ENCODE peak calls at places on chromosomes 6 and 20, in eight cellular contexts. One of them, this sample, is unnamed.

GRCh38 chr6:54291146-54291545 is 17.1 kb upstream of the TINAG start:
- DNase-seq in cardiac muscle cell: no peak
- DNase-seq in WERI-Rb-1: no peak
- DNase-seq in left ventricle myocardium inferior: no peak
- DNase-seq in psoas muscle: no peak
- DNase-seq in nephron progenitor cell: no peak
- DNase-seq in progenitor cell of endocrine pancreas: no peak
- DNase-seq in fibroblast of the aortic adventitia: peak
- DNase-seq in this sample: no peak

GRCh38 chr6:52243282-52243893 is 912 bp downstream of the IL17F start:
- DNase-seq in left ventricle myocardium inferior: no peak
- DNase-seq in psoas muscle: no peak
- DNase-seq in WERI-Rb-1: no peak
- DNase-seq in fibroblast of the aortic adventitia: peak
- DNase-seq in progenitor cell of endocrine pancreas: no peak
- DNase-seq in nephron progenitor cell: no peak
- DNase-seq in cardiac muscle cell: no peak
- DNase-seq in this sample: no peak

GRCh38 chr20:46399401-46399800 is 7.0 kb downstream of the ELMO2 start:
- DNase-seq in cardiac muscle cell: no peak
- DNase-seq in progenitor cell of endocrine pancreas: no peak
- DNase-seq in nephron progenitor cell: no peak
- DNase-seq in left ventricle myocardium inferior: no peak
- DNase-seq in fibroblast of the aortic adventitia: no peak
- DNase-seq in WERI-Rb-1: no peak
- DNase-seq in psoas muscle: no peak
- DNase-seq in this sample: no peak

GRCh38 chr20:50026746-50027575 is 44.2 kb downstream of the SNAI1 start:
- DNase-seq in left ventricle myocardium inferior: no peak
- DNase-seq in WERI-Rb-1: no peak
- DNase-seq in nephron progenitor cell: no peak
- DNase-seq in fibroblast of the aortic adventitia: peak
- DNase-seq in progenitor cell of endocrine pancreas: no peak
- DNase-seq in psoas muscle: no peak
- DNase-seq in cardiac muscle cell: no peak
- DNase-seq in this sample: no peak

GRCh38 chr6:134093007-134093573 is 40.7 kb upstream of the SLC2A12 start:
- DNase-seq in WERI-Rb-1: no peak
- DNase-seq in psoas muscle: no peak
- DNase-seq in left ventricle myocardium inferior: no peak
- DNase-seq in cardiac muscle cell: no peak
- DNase-seq in nephron progenitor cell: no peak
- DNase-seq in fibroblast of the aortic adventitia: no peak
- DNase-seq in progenitor cell of endocrine pancreas: no peak
- DNase-seq in this sample: no peak

GRCh38 chr6:149563203-149563927 is 2.8 kb upstream of the GINM1 start:
- DNase-seq in psoas muscle: no peak
- DNase-seq in nephron progenitor cell: no peak
- DNase-seq in WERI-Rb-1: no peak
- DNase-seq in fibroblast of the aortic adventitia: peak
- DNase-seq in left ventricle myocardium inferior: no peak
- DNase-seq in progenitor cell of endocrine pancreas: no peak
- DNase-seq in cardiac muscle cell: no peak
- DNase-seq in this sample: no peak

GRCh38 chr6:159110013-159110412 is 59.2 kb upstream of the FNDC1 start:
- DNase-seq in WERI-Rb-1: peak
- DNase-seq in nephron progenitor cell: peak
- DNase-seq in psoas muscle: no peak
- DNase-seq in progenitor cell of endocrine pancreas: no peak
- DNase-seq in left ventricle myocardium inferior: no peak
- DNase-seq in fibroblast of the aortic adventitia: peak
- DNase-seq in cardiac muscle cell: peak
- DNase-seq in this sample: peak

GRCh38 chr20:49676581-49677291 is 36.9 kb downstream of the B4GALT5 start:
- DNase-seq in left ventricle myocardium inferior: no peak
- DNase-seq in psoas muscle: no peak
- DNase-seq in progenitor cell of endocrine pancreas: no peak
- DNase-seq in WERI-Rb-1: no peak
- DNase-seq in nephron progenitor cell: no peak
- DNase-seq in cardiac muscle cell: no peak
- DNase-seq in fibroblast of the aortic adventitia: peak
- DNase-seq in this sample: no peak

GRCh38 chr6:80607814-80608391 is 501.4 kb downstream of the BCKDHB start:
- DNase-seq in nephron progenitor cell: no peak
- DNase-seq in cardiac muscle cell: no peak
- DNase-seq in WERI-Rb-1: no peak
- DNase-seq in psoas muscle: no peak
- DNase-seq in fibroblast of the aortic adventitia: peak
- DNase-seq in left ventricle myocardium inferior: no peak
- DNase-seq in progenitor cell of endocrine pancreas: no peak
- DNase-seq in this sample: no peak

GRCh38 chr6:142416179-142416578 is 114.4 kb downstream of the ADGRG6 start:
- DNase-seq in cardiac muscle cell: no peak
- DNase-seq in fibroblast of the aortic adventitia: peak
- DNase-seq in progenitor cell of endocrine pancreas: no peak
- DNase-seq in left ventricle myocardium inferior: no peak
- DNase-seq in nephron progenitor cell: no peak
- DNase-seq in psoas muscle: no peak
- DNase-seq in WERI-Rb-1: no peak
- DNase-seq in this sample: no peak

GRCh38 chr6:106051241-106051640 is 34.9 kb upstream of the PRDM1 start:
- DNase-seq in cardiac muscle cell: no peak
- DNase-seq in fibroblast of the aortic adventitia: no peak
- DNase-seq in WERI-Rb-1: no peak
- DNase-seq in left ventricle myocardium inferior: no peak
- DNase-seq in psoas muscle: no peak
- DNase-seq in nephron progenitor cell: peak
- DNase-seq in progenitor cell of endocrine pancreas: no peak
- DNase-seq in this sample: no peak

GRCh38 chr20:15440249-15440820 is 1102.9 kb upstream of the FLRT3 start:
- DNase-seq in left ventricle myocardium inferior: no peak
- DNase-seq in fibroblast of the aortic adventitia: no peak
- DNase-seq in psoas muscle: no peak
- DNase-seq in progenitor cell of endocrine pancreas: no peak
- DNase-seq in WERI-Rb-1: no peak
- DNase-seq in cardiac muscle cell: no peak
- DNase-seq in nephron progenitor cell: no peak
- DNase-seq in this sample: no peak

GRCh38 chr6:115891111-115891669 is 169.5 kb downstream of the FRK start:
- DNase-seq in psoas muscle: no peak
- DNase-seq in cardiac muscle cell: no peak
- DNase-seq in fibroblast of the aortic adventitia: no peak
- DNase-seq in left ventricle myocardium inferior: no peak
- DNase-seq in progenitor cell of endocrine pancreas: no peak
- DNase-seq in nephron progenitor cell: no peak
- DNase-seq in WERI-Rb-1: no peak
- DNase-seq in this sample: no peak

DNA sequence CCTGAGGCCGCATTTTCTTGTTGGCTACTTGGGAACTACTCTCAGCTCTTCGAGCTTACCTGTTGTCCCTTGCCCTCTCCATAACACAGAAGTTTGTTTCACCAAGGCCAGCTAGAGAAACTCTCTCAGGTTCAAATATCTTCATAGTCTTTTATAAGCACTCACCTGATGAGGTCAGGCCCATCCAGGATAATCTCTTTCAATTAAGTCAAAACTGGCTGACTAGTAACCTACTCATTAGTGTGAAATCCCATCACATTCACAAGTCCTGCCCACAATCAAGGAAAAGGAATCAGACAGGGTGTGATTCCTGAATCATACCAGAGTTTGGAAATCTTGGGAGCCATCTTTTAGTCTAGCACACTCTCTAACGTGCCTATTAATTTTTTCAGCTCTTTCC is 195.2 kb upstream of the HS3ST5 start:
- DNase-seq in WERI-Rb-1: no peak
- DNase-seq in left ventricle myocardium inferior: no peak
- DNase-seq in psoas muscle: no peak
- DNase-seq in fibroblast of the aortic adventitia: no peak
- DNase-seq in cardiac muscle cell: no peak
- DNase-seq in nephron progenitor cell: no peak
- DNase-seq in progenitor cell of endocrine pancreas: no peak
- DNase-seq in this sample: no peak
- TF ChIP-seq CTCF in WERI-Rb-1: no peak
- TF ChIP-seq CTCF in left ventricle myocardium inferior: no peak
- TF ChIP-seq CTCF in psoas muscle: no peak
- TF ChIP-seq CTCF in fibroblast of the aortic adventitia: no peak
- TF ChIP-seq CTCF in cardiac muscle cell: no peak
- TF ChIP-seq CTCF in nephron progenitor cell: no peak
- TF ChIP-seq CTCF in progenitor cell of endocrine pancreas: no peak
- TF ChIP-seq CTCF in this sample: no peak

GRCh38 chr6:36915599-36915998 is 29.8 kb downstream of the C6orf89 start:
- DNase-seq in cardiac muscle cell: no peak
- DNase-seq in nephron progenitor cell: no peak
- DNase-seq in left ventricle myocardium inferior: no peak
- DNase-seq in WERI-Rb-1: no peak
- DNase-seq in progenitor cell of endocrine pancreas: no peak
- DNase-seq in fibroblast of the aortic adventitia: no peak
- DNase-seq in psoas muscle: no peak
- DNase-seq in this sample: no peak

GRCh38 chr6:36911946-36912555 is 26.3 kb downstream of the C6orf89 start:
- DNase-seq in fibroblast of the aortic adventitia: no peak
- DNase-seq in progenitor cell of endocrine pancreas: no peak
- DNase-seq in left ventricle myocardium inferior: no peak
- DNase-seq in WERI-Rb-1: no peak
- DNase-seq in cardiac muscle cell: no peak
- DNase-seq in nephron progenitor cell: no peak
- DNase-seq in psoas muscle: no peak
- DNase-seq in this sample: peak

GRCh38 chr6:36914227-36914794 is 28.6 kb downstream of the C6orf89 start:
- DNase-seq in progenitor cell of endocrine pancreas: no peak
- DNase-seq in left ventricle myocardium inferior: no peak
- DNase-seq in fibroblast of the aortic adventitia: peak
- DNase-seq in WERI-Rb-1: no peak
- DNase-seq in nephron progenitor cell: peak
- DNase-seq in psoas muscle: no peak
- DNase-seq in cardiac muscle cell: peak
- DNase-seq in this sample: peak

GRCh38 chr6:36913082-36913481 is 27.3 kb downstream of the C6orf89 start:
- DNase-seq in progenitor cell of endocrine pancreas: no peak
- DNase-seq in psoas muscle: no peak
- DNase-seq in nephron progenitor cell: no peak
- DNase-seq in fibroblast of the aortic adventitia: no peak
- DNase-seq in WERI-Rb-1: no peak
- DNase-seq in left ventricle myocardium inferior: no peak
- DNase-seq in cardiac muscle cell: no peak
- DNase-seq in this sample: no peak

DNA sequence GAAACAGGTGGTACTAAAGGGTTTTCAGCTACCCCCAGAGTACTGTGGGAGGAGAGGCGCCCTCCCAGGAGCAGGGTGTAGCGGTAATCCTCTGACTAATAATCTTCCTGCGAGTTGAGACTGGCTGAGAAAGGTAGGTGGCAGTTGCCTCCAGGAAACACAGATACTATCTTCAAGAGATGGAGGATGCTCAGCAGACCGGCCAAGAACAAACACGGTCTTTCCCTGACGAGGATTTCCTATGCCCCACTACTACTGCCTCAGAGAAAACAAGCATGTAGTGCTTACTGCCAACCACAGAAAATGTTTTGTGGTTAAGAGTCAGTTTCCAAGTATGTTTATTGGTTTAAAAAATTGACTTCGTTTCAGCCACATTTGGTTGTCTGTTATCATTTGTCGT is 26.8 kb downstream of the C6orf89 start:
- DNase-seq in left ventricle myocardium inferior: no peak
- DNase-seq in fibroblast of the aortic adventitia: peak
- DNase-seq in WERI-Rb-1: peak
- DNase-seq in cardiac muscle cell: no peak
- DNase-seq in psoas muscle: no peak
- DNase-seq in nephron progenitor cell: no peak
- DNase-seq in progenitor cell of endocrine pancreas: no peak
- DNase-seq in this sample: peak
- TF ChIP-seq CTCF in left ventricle myocardium inferior: no peak
- TF ChIP-seq CTCF in fibroblast of the aortic adventitia: no peak
- TF ChIP-seq CTCF in WERI-Rb-1: peak
- TF ChIP-seq CTCF in cardiac muscle cell: no peak
- TF ChIP-seq CTCF in psoas muscle: no peak
- TF ChIP-seq CTCF in nephron progenitor cell: no peak
- TF ChIP-seq CTCF in progenitor cell of endocrine pancreas: no peak
- TF ChIP-seq CTCF in this sample: peak

GRCh38 chr6:44642870-44643522 is 255.5 kb downstream of the CDC5L start:
- DNase-seq in WERI-Rb-1: no peak
- DNase-seq in nephron progenitor cell: no peak
- DNase-seq in psoas muscle: no peak
- DNase-seq in progenitor cell of endocrine pancreas: no peak
- DNase-seq in cardiac muscle cell: no peak
- DNase-seq in left ventricle myocardium inferior: no peak
- DNase-seq in fibroblast of the aortic adventitia: no peak
- DNase-seq in this sample: no peak

GRCh38 chr6:44646355-44646754 is 258.8 kb downstream of the CDC5L start:
- DNase-seq in cardiac muscle cell: no peak
- DNase-seq in WERI-Rb-1: no peak
- DNase-seq in fibroblast of the aortic adventitia: peak
- DNase-seq in progenitor cell of endocrine pancreas: no peak
- DNase-seq in psoas muscle: no peak
- DNase-seq in left ventricle myocardium inferior: no peak
- DNase-seq in nephron progenitor cell: no peak
- DNase-seq in this sample: no peak

GRCh38 chr6:44641344-44641743 is 253.8 kb downstream of the CDC5L start:
- DNase-seq in cardiac muscle cell: no peak
- DNase-seq in fibroblast of the aortic adventitia: no peak
- DNase-seq in WERI-Rb-1: no peak
- DNase-seq in nephron progenitor cell: no peak
- DNase-seq in progenitor cell of endocrine pancreas: no peak
- DNase-seq in left ventricle myocardium inferior: no peak
- DNase-seq in psoas muscle: no peak
- DNase-seq in this sample: no peak

GRCh38 chr6:44642345-44642744 is 254.8 kb downstream of the CDC5L start:
- DNase-seq in left ventricle myocardium inferior: no peak
- DNase-seq in fibroblast of the aortic adventitia: no peak
- DNase-seq in WERI-Rb-1: no peak
- DNase-seq in progenitor cell of endocrine pancreas: no peak
- DNase-seq in cardiac muscle cell: no peak
- DNase-seq in psoas muscle: no peak
- DNase-seq in nephron progenitor cell: no peak
- DNase-seq in this sample: no peak

GRCh38 chr6:44645276-44645675 is 257.8 kb downstream of the CDC5L start:
- DNase-seq in psoas muscle: no peak
- DNase-seq in WERI-Rb-1: no peak
- DNase-seq in nephron progenitor cell: no peak
- DNase-seq in progenitor cell of endocrine pancreas: no peak
- DNase-seq in cardiac muscle cell: no peak
- DNase-seq in left ventricle myocardium inferior: no peak
- DNase-seq in fibroblast of the aortic adventitia: no peak
- DNase-seq in this sample: no peak
- TF ChIP-seq CTCF in psoas muscle: no peak
- TF ChIP-seq CTCF in WERI-Rb-1: peak
- TF ChIP-seq CTCF in nephron progenitor cell: no peak
- TF ChIP-seq CTCF in progenitor cell of endocrine pancreas: peak
- TF ChIP-seq CTCF in cardiac muscle cell: no peak
- TF ChIP-seq CTCF in left ventricle myocardium inferior: peak
- TF ChIP-seq CTCF in fibroblast of the aortic adventitia: peak
- TF ChIP-seq CTCF in this sample: no peak

GRCh38 chr6:95819461-95819860 is 196.3 kb upstream of the FUT9 start:
- DNase-seq in WERI-Rb-1: no peak
- DNase-seq in fibroblast of the aortic adventitia: no peak
- DNase-seq in left ventricle myocardium inferior: no peak
- DNase-seq in progenitor cell of endocrine pancreas: no peak
- DNase-seq in psoas muscle: no peak
- DNase-seq in cardiac muscle cell: no peak
- DNase-seq in nephron progenitor cell: no peak
- DNase-seq in this sample: no peak
- TF ChIP-seq CTCF in WERI-Rb-1: no peak
- TF ChIP-seq CTCF in fibroblast of the aortic adventitia: no peak
- TF ChIP-seq CTCF in left ventricle myocardium inferior: no peak
- TF ChIP-seq CTCF in progenitor cell of endocrine pancreas: no peak
- TF ChIP-seq CTCF in psoas muscle: no peak
- TF ChIP-seq CTCF in cardiac muscle cell: no peak
- TF ChIP-seq CTCF in nephron progenitor cell: no peak
- TF ChIP-seq CTCF in this sample: no peak

This sample was measured in endothelial cell.